ENCODE peak calls at places on chromosome 1, in nine cellular contexts. R, V, P, E, Y, X, G, J and W are unnamed samples.

GRCh38 chr1:22711071-22711470 is 432 bp downstream of the EPHB2 start:
- DNase-seq in R (no peak), V (no peak), P (no peak), E (no peak), Y (no peak), X (no peak), G (no peak), J (peak; percentile 9), W (no peak)

GRCh38 chr1:247646867-247647266 is 32.7 kb downstream of the OR13G1 start:
- DNase-seq in R (no peak), V (no peak), P (no peak), E (no peak), Y (no peak), X (no peak), G (no peak), J (no peak), W (no peak)

GRCh38 chr1:206455681-206456344 is 14.5 kb upstream of the IKBKE start:
- DNase-seq in R (no peak), V (peak; percentile 55), P (no peak), E (no peak), Y (no peak), X (no peak), G (no peak), J (no peak), W (no peak)

GRCh38 chr1:224080082-224080774 is 33.7 kb upstream of the FBXO28 start:
- DNase-seq in R (peak; percentile 32), V (no peak), P (no peak), E (no peak), Y (no peak), X (peak; percentile 83), G (no peak), J (no peak), W (no peak)

GRCh38 chr1:16905856-16906702 is 10.3 kb downstream of the RNU1-2 start:
- DNase-seq in R (no peak), V (peak; percentile 64), P (no peak), E (peak; percentile 63), Y (no peak), X (no peak), G (no peak), J (peak; percentile 35), W (no peak)

GRCh38 chr1:86567341-86567740 is 20.5 kb downstream of the CLCA4 start:
- DNase-seq in R (no peak), V (no peak), P (no peak), E (no peak), Y (no peak), X (no peak), G (no peak), J (no peak), W (no peak)

GRCh38 chr1:167938083-167938482 is 1.2 kb upstream of the MPC2 start:
- DNase-seq in R (no peak), V (no peak), P (no peak), E (no peak), Y (no peak), X (no peak), G (no peak), J (no peak), W (no peak)

GRCh38 chr1:225596152-225596551 is 56.8 kb downstream of the ENAH start:
- DNase-seq in R (no peak), V (no peak), P (no peak), E (no peak), Y (no peak), X (no peak), G (no peak), J (peak; percentile 35), W (no peak)

GRCh38 chr1:1273152-1273534 is 511 bp downstream of the UBE2J2 start:
- DNase-seq in R (no peak), V (no peak), P (no peak), E (peak; percentile 61), Y (no peak), X (no peak), G (peak; percentile 71), J (no peak), W (no peak)